ENCODE peak calls at places on chromosome 14, in seven cellular contexts. Z is T-helper 9 cell, W is transverse colon, T is AG09319, M is ecto neural progenitor cell, E is sciatic nerve, H is HS-5. N is an unnamed sample.

GRCh38 chr14:55102141-55102547 is 26.9 kb upstream of the LGALS3 start:
- DNase-seq in M (peak), W (peak), E (peak), Z (no peak), T (peak), H (peak), N (peak)

GRCh38 chr14:23089498-23090253 is 5.3 kb downstream of the ACIN1 start:
- DNase-seq in T (no peak), Z (no peak), E (no peak), M (peak), H (no peak), W (no peak), N (no peak)

GRCh38 chr14:88312262-88312661 is 10.8 kb downstream of the KCNK10 start:
- DNase-seq in E (no peak), Z (no peak), M (no peak), W (no peak), H (no peak), T (no peak), N (no peak)

GRCh38 chr14:62428429-62429203 is 616.6 kb downstream of the KCNH5 start:
- DNase-seq in M (no peak), E (no peak), T (no peak), W (no peak), H (peak), Z (no peak), N (no peak)

GRCh38 chr14:35534130-35534883 is at the start of gene INSM2:
- DNase-seq in M (peak), W (no peak), Z (no peak), H (no peak), E (no peak), T (no peak), N (no peak)

GRCh38 chr14:21018286-21018685 is 6.6 kb downstream of the NDRG2 start:
- DNase-seq in H (no peak), Z (no peak), M (no peak), W (no peak), T (no peak), E (no peak), N (no peak)

GRCh38 chr14:55399912-55400311 is 11.7 kb downstream of the ATG14 start:
- DNase-seq in Z (no peak), H (no peak), M (no peak), T (no peak), E (no peak), W (no peak), N (no peak)

GRCh38 chr14:105204206-105204930 is 23.3 kb upstream of the NUDT14 start:
- DNase-seq in W (peak), Z (no peak), T (no peak), H (no peak), M (no peak), E (no peak), N (no peak)

GRCh38 chr14:37145395-37145794 is 27.0 kb downstream of the SLC25A21 start:
- DNase-seq in W (no peak), T (peak), H (no peak), Z (no peak), E (no peak), M (no peak), N (no peak)

GRCh38 chr14:100653409-100653808 is 66.2 kb upstream of the BEGAIN start:
- DNase-seq in E (no peak), H (no peak), Z (peak), T (no peak), W (no peak), M (peak), N (peak)

GRCh38 chr14:53539489-53540126 is 386.5 kb upstream of the DDHD1 start:
- DNase-seq in W (peak), T (peak), Z (peak), E (peak), M (peak), H (peak), N (no peak)

GRCh38 chr14:101992708-101993107 is 28.3 kb downstream of the DYNC1H1 start:
- DNase-seq in W (peak), Z (no peak), H (no peak), T (no peak), E (no peak), M (no peak), N (no peak)

GRCh38 chr14:22835505-22835904 is 880 bp upstream of the MMP14 start:
- DNase-seq in M (no peak), T (no peak), W (no peak), Z (no peak), E (no peak), H (no peak), N (no peak)

GRCh38 chr14:87309557-87309956 is 683.4 kb downstream of the GALC start:
- DNase-seq in M (no peak), H (no peak), W (no peak), T (no peak), Z (no peak), E (no peak), N (no peak)

GRCh38 chr14:103624860-103625259 is 4.2 kb upstream of the KLC1 start:
- DNase-seq in H (no peak), Z (peak), E (peak), W (peak), M (no peak), T (peak), N (no peak)

GRCh38 chr14:94081386-94081820 is 293 bp downstream of the IFI27L1 start:
- DNase-seq in E (no peak), M (no peak), W (no peak), T (no peak), H (no peak), Z (no peak), N (no peak)

GRCh38 chr14:90510208-90510607 is 113.4 kb downstream of the CALM1 start:
- DNase-seq in T (no peak), W (peak), Z (no peak), E (no peak), H (no peak), M (no peak), N (no peak)

GRCh38 chr14:64720190-64720589 is 16.0 kb downstream of the PLEKHG3 start:
- DNase-seq in Z (no peak), E (peak), T (no peak), H (peak), M (no peak), W (peak), N (no peak)

GRCh38 chr14:99394602-99395001 is 86.1 kb downstream of the SETD3 start:
- DNase-seq in T (no peak), H (no peak), Z (no peak), M (no peak), W (no peak), E (no peak), N (no peak)

GRCh38 chr14:80055912-80056801 is 155.1 kb downstream of the DIO2 start:
- DNase-seq in Z (no peak), E (peak), H (peak), T (peak), M (peak), W (peak), N (no peak)

GRCh38 chr14:105026789-105027563 is 6.1 kb upstream of the CDCA4 start:
- DNase-seq in W (no peak), E (no peak), T (no peak), Z (no peak), M (no peak), H (no peak), N (no peak)

GRCh38 chr14:59463773-59464650 is 1.2 kb downstream of the GPR135 start:
- DNase-seq in E (no peak), H (no peak), Z (no peak), T (no peak), W (peak), M (peak), N (peak)

GRCh38 chr14:99333841-99334240 is 61.8 kb upstream of the BCL11B start:
- DNase-seq in T (no peak), Z (no peak), M (no peak), H (no peak), E (no peak), W (no peak), N (no peak)

GRCh38 chr14:61178226-61179060 is 102.7 kb downstream of the TMEM30B start:
- DNase-seq in Z (no peak), E (no peak), H (peak), T (peak), M (no peak), W (no peak), N (no peak)

GRCh38 chr14:100576091-100577085 is 10.8 kb downstream of the BEGAIN start:
- DNase-seq in Z (no peak), W (no peak), E (peak), H (no peak), M (no peak), T (no peak), N (no peak)

GRCh38 chr14:24665440-24665991 is 31.5 kb upstream of the GZMB start:
- DNase-seq in M (no peak), W (no peak), H (no peak), T (no peak), Z (no peak), E (no peak), N (no peak)

GRCh38 chr14:85087201-85087600 is 442.7 kb upstream of the FLRT2 start:
- DNase-seq in E (no peak), H (no peak), T (no peak), W (no peak), M (no peak), Z (no peak), N (no peak)

GRCh38 chr14:56057071-56057865 is 60.9 kb upstream of the PELI2 start:
- DNase-seq in M (no peak), T (no peak), E (no peak), H (no peak), W (no peak), Z (no peak), N (no peak)

GRCh38 chr14:63542231-63542999 is 762 bp downstream of the PPP2R5E start:
- DNase-seq in H (no peak), E (peak), M (no peak), T (no peak), Z (peak), W (peak), N (no peak)

GRCh38 chr14:52119030-52119429 is 50.2 kb upstream of the NID2 start:
- DNase-seq in E (no peak), Z (no peak), T (no peak), W (no peak), M (no peak), H (no peak), N (no peak)

GRCh38 chr14:103155826-103156394 is 32.6 kb downstream of the TNFAIP2 start:
- DNase-seq in M (no peak), T (no peak), Z (no peak), E (no peak), W (no peak), H (no peak), N (no peak)

GRCh38 chr14:26412421-26412820 is 185.4 kb downstream of the NOVA1 start:
- DNase-seq in T (no peak), M (no peak), E (no peak), Z (no peak), W (no peak), H (no peak), N (no peak)

GRCh38 chr14:61575751-61576150 is 119.6 kb upstream of the HIF1A start:
- DNase-seq in E (no peak), H (no peak), M (peak), W (no peak), Z (no peak), T (no peak), N (no peak)

GRCh38 chr14:72781476-72782181 is 112.3 kb downstream of the DPF3 start:
- DNase-seq in T (no peak), E (no peak), Z (no peak), H (peak), W (no peak), M (no peak), N (no peak)

GRCh38 chr14:59630281-59630963 is 53.8 kb upstream of the CCDC175 start:
- DNase-seq in H (no peak), Z (no peak), T (no peak), M (peak), E (no peak), W (no peak), N (no peak)

GRCh38 chr14:55267816-55268215 is 3.4 kb upstream of the FBXO34 start:
- DNase-seq in E (no peak), T (no peak), H (no peak), M (no peak), W (no peak), Z (no peak), N (no peak)

GRCh38 chr14:87934185-87934584 is 58.8 kb downstream of the GALC start:
- DNase-seq in M (no peak), W (no peak), T (no peak), Z (no peak), E (no peak), H (no peak), N (no peak)

GRCh38 chr14:77822741-77823140 is 22.8 kb downstream of the ADCK1 start:
- DNase-seq in H (no peak), E (no peak), W (no peak), M (no peak), Z (no peak), T (no peak), N (no peak)

N was measured in CD8-positive, alpha-beta memory T cell.